ENCODE peak calls at places on chromosomes 6 and 20, in six cellular contexts. V is fibroblast of lung, E is gastrocnemius medialis, W is right lobe of liver, P is astrocyte, I is upper lobe of right lung. Q is an unnamed sample.

GRCh38 chr6:25670793-25671513 is 18.9 kb downstream of the SCGN start:
- DNase-seq in V (no peak), W (no peak), E (no peak), I (no peak), P (no peak), Q (no peak)

GRCh38 chr6:112038756-112039430 is 15.0 kb upstream of the CCN6 start:
- DNase-seq in W (no peak), I (no peak), P (peak; percentile 55), E (no peak), V (no peak), Q (no peak)

GRCh38 chr6:5293692-5294091 is 32.4 kb downstream of the FARS2 start:
- DNase-seq in W (no peak), V (no peak), I (no peak), P (no peak), E (no peak), Q (no peak)

GRCh38 chr6:102774326-102774725 is 1380.8 kb downstream of the GRIK2 start:
- DNase-seq in E (no peak), P (no peak), V (no peak), I (no peak), W (no peak), Q (no peak)

GRCh38 chr6:161418458-161418945 is 144.6 kb upstream of the AGPAT4 start:
- DNase-seq in V (peak; percentile 93), P (peak; percentile 79), E (no peak), I (no peak), W (no peak), Q (peak; percentile 85)

GRCh38 chr6:168061269-168062210 is 17.5 kb downstream of the FRMD1 start:
- DNase-seq in I (no peak), V (no peak), W (no peak), E (no peak), P (no peak), Q (no peak)

GRCh38 chr6:161232001-161232400 is 41.9 kb downstream of the AGPAT4 start:
- DNase-seq in I (no peak), W (no peak), V (no peak), E (no peak), P (no peak), Q (no peak)

GRCh38 chr20:47502801-47503239 is 1.1 kb downstream of the NCOA3 start:
- DNase-seq in I (no peak), V (peak; percentile 54), E (no peak), P (peak; percentile 33), W (no peak), Q (peak; percentile 11)

DNA sequence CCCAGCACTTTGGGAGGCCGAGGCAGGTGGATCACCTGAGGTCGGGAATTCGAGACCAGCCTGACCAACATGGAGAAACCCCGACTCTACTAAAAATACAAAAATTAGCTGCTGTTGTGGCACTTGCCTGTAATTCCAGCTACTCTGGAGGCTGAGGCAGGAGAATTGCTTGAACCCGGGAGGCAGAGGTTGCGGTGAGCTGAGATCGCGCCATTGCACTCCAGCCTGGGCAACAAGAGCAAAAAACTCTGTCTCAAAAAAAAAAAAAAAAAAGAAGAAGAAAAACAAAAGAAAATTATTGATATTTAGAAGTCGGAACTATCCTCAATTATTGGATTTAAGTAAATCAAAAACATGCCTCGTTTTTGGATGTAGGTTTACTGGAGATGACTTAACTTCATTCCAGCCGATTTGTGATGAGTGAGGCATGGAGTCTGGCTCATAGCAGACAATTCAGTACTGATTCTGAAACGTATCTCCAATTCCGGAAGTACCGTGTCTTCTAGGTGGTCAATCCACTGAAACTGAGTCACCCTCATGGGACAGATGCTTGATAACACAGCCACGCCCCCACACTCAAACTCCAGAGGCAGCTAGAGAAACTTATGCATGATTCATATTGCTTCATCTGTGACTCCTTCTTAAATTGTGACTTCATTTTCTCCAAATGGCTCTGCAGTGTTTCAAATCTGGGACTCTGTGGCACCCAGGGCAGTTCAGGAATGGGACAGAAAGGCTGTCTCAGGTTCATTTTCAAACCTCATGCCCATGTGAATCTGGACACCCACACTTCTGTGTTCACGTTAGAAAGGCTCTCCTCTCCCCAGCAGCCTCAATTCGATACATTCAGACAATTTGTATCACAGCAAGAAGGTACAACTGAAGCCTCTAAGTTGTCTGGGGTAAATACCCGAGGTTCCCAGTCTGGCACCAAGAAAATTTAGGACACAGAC is 110.4 kb upstream of the ARMC2 start:
- DNase-seq in W (no peak), V (peak; percentile 91), E (peak; percentile 30), P (peak; percentile 99), I (no peak), Q (peak; percentile 99)
- H3K4me3 ChIP-seq in W (no peak overlapping the region), V (peak overlapping the region; percentile 33), E (no peak overlapping the region), P (peak overlapping the region; percentile 0), I (no peak overlapping the region), Q (no peak overlapping the region)

GRCh38 chr6:16420715-16421461 is 182.5 kb downstream of the GMPR start:
- DNase-seq in E (no peak), V (peak; percentile 93), P (peak; percentile 47), W (no peak), I (no peak), Q (peak; percentile 50)
- H3K27ac ChIP-seq in E (no peak overlapping the region), V (peak overlapping the region; percentile 53), P (peak overlapping the region; percentile 52), W (peak overlapping the region; percentile 8), I (peak overlapping the region; percentile 70), Q (peak overlapping the region; percentile 2)

GRCh38 chr20:41065716-41066115 is 37.1 kb downstream of the TOP1 start:
- DNase-seq in W (no peak), E (no peak), I (no peak), V (no peak), P (no peak), Q (no peak)
- H3K36me3 ChIP-seq in W (peaks cover 8% of the 10 kb centered on the region), E (peaks cover 20% of the 10 kb centered on the region), I (peaks cover 46% of the 10 kb centered on the region), V (peaks cover 10% of the 10 kb centered on the region), P (peaks cover 30% of the 10 kb centered on the region), Q (peaks cover 25% of the 10 kb centered on the region)

GRCh38 chr6:99933129-99933528 is 60.9 kb downstream of the MCHR2 start:
- DNase-seq in P (peak; percentile 74), E (no peak), W (no peak), I (no peak), V (peak; percentile 41), Q (peak; percentile 5)
- H3K4me3 ChIP-seq in P (no peak overlapping the region), E (no peak overlapping the region), W (no peak overlapping the region), I (no peak overlapping the region), V (no peak overlapping the region), Q (no peak overlapping the region)

GRCh38 chr20:50287512-50287911 is 96.9 kb downstream of the CEBPB start:
- DNase-seq in V (no peak), W (no peak), E (no peak), P (no peak), I (no peak), Q (no peak)

GRCh38 chr20:50286609-50287008 is 96.0 kb downstream of the CEBPB start:
- DNase-seq in I (no peak), E (peak; percentile 68), V (peak; percentile 88), W (peak; percentile 40), P (peak; percentile 87), Q (peak; percentile 84)

GRCh38 chr20:50284811-50285375 is 94.3 kb downstream of the CEBPB start:
- DNase-seq in I (no peak), E (no peak), W (no peak), V (no peak), P (no peak), Q (no peak)

GRCh38 chr20:50285376-50286173 is 94.9 kb downstream of the CEBPB start:
- DNase-seq in V (peak; percentile 87), W (no peak), E (peak; percentile 60), I (no peak), P (peak; percentile 55), Q (no peak)

DNA sequence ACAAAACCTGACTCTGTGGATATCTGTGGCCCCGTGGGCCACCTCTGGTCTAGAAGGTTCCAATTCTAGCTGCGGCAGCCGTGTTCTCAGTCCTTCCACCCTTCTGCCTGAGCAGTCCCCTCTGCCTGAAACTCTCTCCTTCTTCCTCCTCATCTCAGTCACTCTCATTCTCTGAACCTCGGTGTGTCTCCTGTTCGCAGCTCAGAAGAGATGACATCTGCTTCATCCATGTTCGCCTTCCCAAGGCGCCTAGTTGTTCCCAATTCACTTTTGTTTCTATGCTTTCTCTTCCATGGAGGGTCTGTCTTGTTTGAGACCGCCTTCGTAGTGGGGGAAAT is 95.5 kb downstream of the CEBPB start:
- DNase-seq in E (no peak), W (no peak), I (no peak), P (no peak), V (no peak), Q (no peak)
- H3K27ac ChIP-seq in E (peak overlapping the region; percentile 82), W (peak overlapping the region; percentile 63), I (peak overlapping the region; percentile 85), P (peak overlapping the region; percentile 80), V (peak overlapping the region; percentile 84), Q (peak overlapping the region; percentile 64)

GRCh38 chr6:79001415-79001814 is 76.6 kb downstream of the PHIP start:
- DNase-seq in P (no peak), V (no peak), I (no peak), W (no peak), E (no peak), Q (no peak)

GRCh38 chr6:79005024-79005423 is 73.0 kb downstream of the PHIP start:
- DNase-seq in V (no peak), I (no peak), W (no peak), E (no peak), P (no peak), Q (no peak)

GRCh38 chr6:79009819-79010218 is 68.2 kb downstream of the PHIP start:
- DNase-seq in V (no peak), I (no peak), P (no peak), E (no peak), W (no peak), Q (no peak)

GRCh38 chr6:79004239-79004638 is 73.8 kb downstream of the PHIP start:
- DNase-seq in P (no peak), I (no peak), W (no peak), V (no peak), E (no peak), Q (no peak)

DNA sequence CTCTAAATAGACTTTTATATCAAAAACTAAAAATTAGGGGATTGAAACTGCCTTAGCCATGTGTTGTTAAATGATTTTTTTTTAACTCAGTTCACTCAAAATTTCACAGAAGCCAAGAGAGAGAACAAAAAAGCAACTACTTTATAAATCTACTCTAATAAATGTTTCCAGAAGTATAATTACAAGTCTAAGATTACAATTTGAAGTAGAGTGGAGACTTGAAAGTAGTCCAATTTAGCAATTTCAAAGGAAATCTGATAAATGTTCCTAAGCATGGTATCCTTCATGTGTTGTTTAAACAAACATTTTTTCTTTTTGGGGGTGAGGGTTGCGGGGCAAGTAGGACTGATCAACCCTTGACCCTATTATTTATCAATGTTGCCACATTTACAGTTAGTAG is 72.6 kb downstream of the PHIP start:
- DNase-seq in W (no peak), I (no peak), V (peak; percentile 10), E (no peak), P (no peak), Q (no peak)
- H3K36me3 ChIP-seq in W (no peaks in the 10 kb centered on the region), I (peaks cover 49% of the 10 kb centered on the region), V (no peaks in the 10 kb centered on the region), E (peaks cover 41% of the 10 kb centered on the region), P (peaks cover 13% of the 10 kb centered on the region), Q (peaks cover 3% of the 10 kb centered on the region)

Q was measured in brain microvascular endothelial cell.